ENCODE peak calls at places on chromosomes 16 and 17, in eight cellular contexts. Z, J, L, C, A, S, E and W are unnamed samples. For H3K36me3 and H3K9me3, the result is how much of the 10 kb centered on the place peaks cover.

GRCh38 chr16:53235851-53236250 is 181.1 kb downstream of the CHD9 start:
- DNase-seq in Z (no peak), J (no peak), L (no peak), C (no peak), A (peak), S (no peak), E (no peak), W (no peak)

GRCh38 chr16:10929853-10930754 is 12.2 kb downstream of the DEXI start:
- DNase-seq in Z (no peak), J (no peak), L (no peak), C (no peak), A (no peak), S (peak), E (peak), W (no peak)

GRCh38 chr17:64146418-64147109 is 16.6 kb upstream of the ERN1 start:
- DNase-seq in Z (peak), J (no peak), L (peak), C (peak), A (peak), S (peak), E (peak), W (peak)

GRCh38 chr16:47927330-47927729 is 228.5 kb downstream of the ABCC12 start:
- DNase-seq in Z (no peak), J (no peak), L (no peak), C (no peak), A (peak), S (no peak), E (no peak), W (no peak)

GRCh38 chr17:66947311-66947710 is 17.2 kb upstream of the CACNG4 start:
- DNase-seq in Z (no peak), J (no peak), L (no peak), C (no peak), A (no peak), S (no peak), E (no peak), W (no peak)

GRCh38 chr16:851871-852270 is 51.3 kb upstream of the GNG13 start:
- DNase-seq in Z (peak), J (no peak), L (no peak), C (peak), A (no peak), S (no peak), E (no peak), W (peak)

GRCh38 chr17:50699410-50699809 is 8.3 kb downstream of the ANKRD40 start:
- DNase-seq in Z (no peak), J (no peak), L (no peak), C (no peak), A (no peak), S (no peak), E (no peak), W (peak)

GRCh38 chr16:50692999-50693781 is at the start of gene NOD2:
- DNase-seq in Z (peak), J (no peak), L (no peak), C (no peak), A (no peak), S (peak), E (peak), W (no peak)

GRCh38 chr16:28534542-28535373 is 4.0 kb downstream of the NUPR1 start:
- DNase-seq in Z (no peak), J (no peak), L (no peak), C (peak), A (no peak), S (no peak), E (peak), W (peak)

GRCh38 chr16:70730016-70730415 is 44.2 kb upstream of the MTSS2 start:
- DNase-seq in Z (no peak), J (no peak), L (no peak), C (no peak), A (no peak), S (no peak), E (no peak), W (no peak)

GRCh38 chr17:60510031-60510430 is 16.0 kb downstream of the APPBP2 start:
- DNase-seq in Z (no peak), J (no peak), L (no peak), C (no peak), A (no peak), S (no peak), E (no peak), W (peak)

GRCh38 chr16:15037003-15037402 is 18.9 kb downstream of the NTAN1 start:
- DNase-seq in Z (no peak), J (no peak), L (no peak), C (no peak), A (no peak), S (no peak), E (no peak), W (no peak)
- H3K36me3 ChIP-seq in Z (half or more), J (half or more), L (half or more), C (under half), A (half or more), S (under half), E (under half), W (half or more)

DNA sequence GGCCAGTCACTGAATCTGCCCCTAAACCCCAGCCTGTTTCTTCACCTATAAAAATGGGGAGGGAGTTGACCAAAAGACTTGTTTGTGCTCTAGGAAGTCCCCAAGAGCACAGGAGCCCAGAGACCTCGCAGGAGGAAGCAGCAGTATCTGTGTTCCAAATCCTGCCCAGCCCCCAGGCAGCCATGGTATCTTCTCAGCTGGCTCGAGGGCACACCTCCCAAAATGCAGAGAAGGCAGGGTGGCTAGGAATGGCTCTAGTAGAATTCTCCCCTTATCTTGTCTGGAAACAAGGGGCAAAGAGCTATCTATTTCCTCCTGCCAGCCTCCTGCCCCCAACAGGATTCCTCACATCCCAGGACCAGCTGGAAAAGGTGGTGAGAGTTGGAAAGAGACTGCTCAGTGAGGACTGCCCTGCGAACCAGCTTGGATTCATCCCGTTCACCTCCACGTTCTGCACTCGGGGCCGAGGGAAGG is 8.6 kb upstream of the TSPOAP1 start:
- DNase-seq in Z (no peak), J (no peak), L (no peak), C (no peak), A (peak), S (peak), E (no peak), W (no peak)
- H3K27ac ChIP-seq in Z (peak), J (peak), L (peak), C (peak), A (peak), S (no peak), E (peak), W (peak)

DNA sequence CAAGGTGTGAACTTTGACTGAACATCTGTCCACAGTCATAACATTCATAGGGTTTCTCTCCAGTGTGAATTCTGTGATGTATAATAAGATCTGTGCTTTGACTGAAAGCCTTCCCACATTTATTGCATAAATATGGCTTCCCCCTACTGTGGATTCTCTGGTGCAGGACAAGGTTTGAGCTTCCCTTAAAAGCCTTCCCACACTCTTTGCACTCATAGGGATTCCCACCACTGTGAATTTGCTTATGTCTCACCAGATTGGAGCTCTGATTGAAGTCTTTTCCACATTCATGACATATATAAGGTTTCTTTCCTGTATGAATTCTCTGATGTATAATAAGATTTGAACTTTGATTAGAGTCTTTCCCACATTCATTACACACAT is 8.3 kb downstream of the ZNF594 start:
- DNase-seq in Z (no peak), J (no peak), L (no peak), C (no peak), A (no peak), S (no peak), E (no peak), W (no peak)
- H3K9me3 ChIP-seq in Z (half or more), J (under half), L (half or more), C (half or more), A (half or more), S (under half), E (under half), W (under half)

GRCh38 chr17:80982426-80982974 is 9.1 kb upstream of the CHMP6 start:
- DNase-seq in Z (peak), J (no peak), L (no peak), C (no peak), A (no peak), S (no peak), E (no peak), W (no peak)
- H3K36me3 ChIP-seq in Z (under half), J (under half), L (under half), C (under half), A (under half), S (under half), E (under half), W (under half)

GRCh38 chr17:27232328-27232727 is 61.6 kb upstream of the WSB1 start:
- DNase-seq in Z (no peak), J (no peak), L (no peak), C (no peak), A (no peak), S (no peak), E (no peak), W (no peak)

GRCh38 chr17:27226611-27227234 is 67.2 kb upstream of the WSB1 start:
- DNase-seq in Z (no peak), J (peak), L (no peak), C (no peak), A (peak), S (no peak), E (no peak), W (no peak)

GRCh38 chr17:27233783-27234182 is 60.1 kb upstream of the WSB1 start:
- DNase-seq in Z (no peak), J (no peak), L (no peak), C (no peak), A (no peak), S (no peak), E (no peak), W (no peak)

GRCh38 chr17:27233059-27233458 is 60.9 kb upstream of the WSB1 start:
- DNase-seq in Z (no peak), J (no peak), L (no peak), C (no peak), A (no peak), S (no peak), E (no peak), W (no peak)

DNA sequence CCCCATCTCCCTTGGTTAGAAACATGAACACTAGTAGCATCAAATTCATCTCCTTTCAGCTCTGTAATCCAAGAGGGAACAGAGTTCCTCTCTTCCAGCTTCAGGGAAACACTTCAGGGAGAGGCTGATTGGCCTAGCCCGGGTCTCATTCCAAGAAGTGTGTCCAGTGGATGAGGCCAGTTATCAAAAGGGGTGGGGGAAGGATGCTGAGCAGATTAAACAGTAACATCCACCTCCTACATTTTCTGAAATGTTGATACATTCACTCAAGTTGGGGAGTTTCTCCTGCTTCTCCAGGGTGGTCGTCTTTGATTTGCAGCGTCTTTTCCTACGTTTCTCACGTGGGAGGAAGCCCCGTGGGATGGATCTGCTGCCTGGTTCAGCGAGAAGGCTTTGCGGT is 62.9 kb upstream of the WSB1 start:
- DNase-seq in Z (no peak), J (no peak), L (no peak), C (no peak), A (no peak), S (no peak), E (no peak), W (no peak)
- H3K27ac ChIP-seq in Z (no peak), J (no peak), L (no peak), C (no peak), A (no peak), S (no peak), E (no peak), W (no peak)

DNA sequence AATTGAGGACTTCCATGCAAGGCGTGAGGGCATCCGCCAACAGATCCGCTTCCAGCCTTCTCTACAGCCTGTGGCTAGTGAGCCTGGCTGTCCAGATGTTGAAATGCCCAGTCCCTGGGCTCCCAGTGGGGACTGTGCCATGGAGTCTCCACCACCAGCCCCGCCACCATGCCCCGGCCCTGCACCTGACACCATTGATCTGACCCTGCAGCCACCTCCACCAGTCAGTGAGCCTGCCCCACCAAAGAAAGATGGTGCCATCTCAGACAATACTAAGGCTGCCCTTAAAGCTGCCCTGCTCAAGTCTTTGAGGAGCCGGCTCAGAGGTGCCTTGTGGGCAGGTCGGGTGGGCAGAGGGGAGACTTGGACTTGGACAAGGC is 3.1 kb downstream of the MAPK7 start:
- DNase-seq in Z (no peak), J (no peak), L (no peak), C (no peak), A (no peak), S (peak), E (no peak), W (no peak)
- H3K9me3 ChIP-seq in Z (under half), J (under half), L (under half), C (under half), A (under half), S (under half), E (under half), W (under half)

GRCh38 chr16:86766700-86767099 is 188.4 kb downstream of the FOXL1 start:
- DNase-seq in Z (no peak), J (no peak), L (no peak), C (no peak), A (no peak), S (no peak), E (no peak), W (no peak)
- H3K36me3 ChIP-seq in Z (under half), J (under half), L (under half), C (under half), A (under half), S (under half), E (under half), W (under half)